ENCODE peak calls at places on chromosomes 6 and 20, in five cellular contexts. T is left cardiac atrium, G is fibroblast of pulmonary artery, U is pancreas, R is HEK293T. S is an unnamed sample.

GRCh38 chr20:2217857-2218529 is 77.8 kb upstream of the TGM3 start:
- DNase-seq in G (no peak), T (no peak), R (no peak), U (no peak), S (no peak)

GRCh38 chr6:74626288-74626687 is 579.6 kb downstream of the COL12A1 start:
- DNase-seq in G (no peak), U (no peak), T (no peak), R (no peak), S (no peak)

GRCh38 chr6:79946773-79947190 is 571 bp downstream of the ELOVL4 start:
- DNase-seq in T (no peak), G (peak; percentile 20), U (no peak), R (peak; percentile 28), S (no peak)

GRCh38 chr6:46921731-46922130 is at the start of gene ADGRF5:
- DNase-seq in R (no peak), U (no peak), T (peak; percentile 66), G (no peak), S (no peak)

GRCh38 chr20:19205999-19206398 is 6.4 kb upstream of the SLC24A3 start:
- DNase-seq in R (peak; percentile 57), T (peak; percentile 68), G (peak; percentile 44), U (peak; percentile 72), S (no peak)

GRCh38 chr20:61436674-61437279 is 184.7 kb downstream of the CDH4 start:
- DNase-seq in G (peak; percentile 83), U (no peak), T (no peak), R (no peak), S (no peak)

GRCh38 chr6:11729083-11729482 is 49.5 kb downstream of the ADTRP start:
- DNase-seq in R (no peak), U (no peak), T (no peak), G (no peak), S (no peak)

GRCh38 chr20:10857362-10858070 is 183.7 kb upstream of the JAG1 start:
- DNase-seq in T (peak; percentile 30), U (no peak), R (no peak), G (peak; percentile 97), S (no peak)

GRCh38 chr20:37394543-37395410 is 48.8 kb downstream of the SRC start:
- DNase-seq in G (no peak), R (no peak), T (peak; percentile 13), U (no peak), S (no peak)

GRCh38 chr20:6502219-6502618 is 265.3 kb upstream of the BMP2 start:
- DNase-seq in T (no peak), R (no peak), G (no peak), U (no peak), S (no peak)

GRCh38 chr20:31494131-31494530 is 19.0 kb downstream of the REM1 start:
- DNase-seq in R (peak; percentile 62), G (peak; percentile 59), T (no peak), U (no peak), S (no peak)

GRCh38 chr6:61606500-61606899 is 679.5 kb downstream of the KHDRBS2 start:
- DNase-seq in U (no peak), R (no peak), G (no peak), T (no peak), S (no peak)

GRCh38 chr20:20413801-20414200 is 45.9 kb downstream of the INSM1 start:
- DNase-seq in U (no peak), T (no peak), R (no peak), G (no peak), S (no peak)

GRCh38 chr6:107716688-107717089 is 107.4 kb downstream of the SCML4 start:
- DNase-seq in G (peak; percentile 27), R (peak; percentile 24), U (no peak), T (no peak), S (peak; percentile 73)

GRCh38 chr20:48295445-48295903 is 510.2 kb upstream of the SULF2 start:
- DNase-seq in U (no peak), R (peak; percentile 20), G (peak; percentile 98), T (no peak), S (no peak)

GRCh38 chr6:41712651-41713103 is 22.7 kb downstream of the TFEB start:
- DNase-seq in U (peak; percentile 92), G (peak; percentile 37), T (peak; percentile 52), R (no peak), S (no peak)

GRCh38 chr6:79374308-79374707 is 139.8 kb upstream of the HMGN3 start:
- DNase-seq in U (no peak), G (no peak), T (no peak), R (no peak), S (no peak)

GRCh38 chr6:151379933-151380847 is 11.2 kb downstream of the ZBTB2 start:
- DNase-seq in U (no peak), G (no peak), T (no peak), R (no peak), S (no peak)

GRCh38 chr6:41098366-41098765 is 25.6 kb downstream of the NFYA start:
- DNase-seq in U (no peak), R (no peak), G (peak; percentile 37), T (no peak), S (no peak)

GRCh38 chr6:144013486-144013909 is 5.4 kb upstream of the PLAGL1 start:
- DNase-seq in G (peak; percentile 88), R (peak; percentile 82), T (peak; percentile 82), U (peak; percentile 76), S (peak; percentile 26)

GRCh38 chr6:90217621-90218496 is 78.8 kb downstream of the BACH2 start:
- DNase-seq in U (no peak), G (no peak), T (no peak), R (peak; percentile 16), S (no peak)

GRCh38 chr6:3568396-3569082 is 111.7 kb upstream of the SLC22A23 start:
- DNase-seq in R (no peak), T (no peak), U (no peak), G (peak; percentile 13), S (no peak)

GRCh38 chr20:43863330-43863729 is 51.3 kb upstream of the TOX2 start:
- DNase-seq in G (no peak), U (no peak), R (no peak), T (no peak), S (no peak)

GRCh38 chr6:93416575-93417420 is 2.6 kb downstream of the EPHA7 start:
- DNase-seq in U (peak; percentile 63), T (peak; percentile 41), R (peak; percentile 37), G (peak; percentile 12), S (no peak)

GRCh38 chr20:33423141-33423834 is 20.3 kb downstream of the SNTA1 start:
- DNase-seq in T (peak; percentile 84), R (no peak), G (peak; percentile 69), U (no peak), S (no peak)

S was measured in effector memory CD4-positive, alpha-beta T cell.